ENCODE peak calls at places on chromosomes 6 and 20, in five cellular contexts. I is lung; H is HCT116; L is fibroblast of mammary gland; K is activated CD8-positive, alpha-beta T cell treated with anti-CD3 and anti-CD28 coated beads for 36 hours. E is an unnamed sample.

GRCh38 chr20:54084727-54085368 is 14.5 kb upstream of the BCAS1 start:
- DNase-seq in L (no peak), K (no peak), I (no peak), H (no peak), E (no peak)

GRCh38 chr6:69294407-69294806 is 502.4 kb downstream of the LMBRD1 start:
- DNase-seq in L (no peak), H (no peak), K (no peak), I (no peak), E (no peak)

GRCh38 chr20:31837896-31838397 is 7.5 kb downstream of the FOXS1 start:
- DNase-seq in L (peak; percentile 53), K (no peak), H (no peak), I (no peak), E (no peak)

GRCh38 chr20:30985386-30985785 is 272.1 kb upstream of the DEFB115 start:
- DNase-seq in I (no peak), H (no peak), L (no peak), K (no peak), E (peak; percentile 50)

GRCh38 chr20:36507746-36508145 is 33.6 kb upstream of the MYL9 start:
- DNase-seq in L (no peak), H (no peak), I (no peak), K (no peak), E (no peak)

GRCh38 chr6:89589297-89590074 is 49.1 kb downstream of the LYRM2 start:
- DNase-seq in I (no peak), K (no peak), H (no peak), L (no peak), E (no peak)

GRCh38 chr6:169166896-169167580 is 86.6 kb downstream of the THBS2 start:
- DNase-seq in H (no peak), I (no peak), K (no peak), L (no peak), E (no peak)

GRCh38 chr20:9514461-9515210 is at the start of gene LAMP5:
- DNase-seq in K (peak; percentile 12), H (no peak), I (no peak), L (peak; percentile 19), E (peak; percentile 76)

GRCh38 chr20:44644384-44645131 is 6.9 kb downstream of the ADA start:
- DNase-seq in I (no peak), K (peak; percentile 64), H (no peak), L (no peak), E (no peak)

GRCh38 chr6:38493929-38494547 is 145.7 kb downstream of the BTBD9 start:
- DNase-seq in L (peak; percentile 76), K (peak; percentile 92), H (peak; percentile 57), I (peak; percentile 76), E (peak; percentile 78)

GRCh38 chr20:17641520-17641964 is 40.5 kb downstream of the RRBP1 start:
- DNase-seq in I (no peak), L (no peak), H (no peak), K (no peak), E (no peak)

GRCh38 chr6:150410906-150411305 is 42.1 kb downstream of the IYD start:
- DNase-seq in H (no peak), K (no peak), I (no peak), L (no peak), E (no peak)

GRCh38 chr20:1688886-1689538 is 31.4 kb upstream of the SIRPG start:
- DNase-seq in I (no peak), H (no peak), L (no peak), K (peak; percentile 35), E (no peak)

GRCh38 chr6:161740486-161740885 is 466.6 kb upstream of the AGPAT4 start:
- DNase-seq in I (no peak), K (no peak), H (no peak), L (no peak), E (no peak)

GRCh38 chr6:21665436-21666199 is 72.1 kb downstream of the SOX4 start:
- DNase-seq in L (no peak), K (peak; percentile 3), I (no peak), H (no peak), E (no peak)

GRCh38 chr6:139133272-139133671 is 1.6 kb upstream of the HECA start:
- DNase-seq in K (no peak), H (no peak), L (no peak), I (no peak), E (no peak)

GRCh38 chr20:34215711-34216381 is 25.4 kb upstream of the ASIP start:
- DNase-seq in H (peak; percentile 64), K (peak; percentile 77), I (peak; percentile 85), L (peak; percentile 61), E (peak; percentile 89)

GRCh38 chr6:85456782-85457181 is 6.9 kb downstream of the NT5E start:
- DNase-seq in I (no peak), K (no peak), H (no peak), L (no peak), E (no peak)

GRCh38 chr6:46926481-46926880 is 4.7 kb upstream of the ADGRF5 start:
- DNase-seq in I (no peak), H (no peak), L (peak; percentile 46), K (no peak), E (no peak)

GRCh38 chr20:50379049-50379990 is 130.9 kb upstream of the PTPN1 start:
- DNase-seq in K (no peak), L (peak; percentile 91), H (no peak), I (peak; percentile 92), E (no peak)

GRCh38 chr20:11755071-11755881 is 162.4 kb upstream of the BTBD3 start:
- DNase-seq in L (peak; percentile 8), K (no peak), I (no peak), H (no peak), E (no peak)
- TF ChIP-seq CTCF in L (no peak), K (no peak), I (no peak), H (no peak), E (no peak)

GRCh38 chr20:37577972-37578371 is 50.3 kb upstream of the BLCAP start:
- DNase-seq in K (no peak), H (no peak), I (no peak), L (no peak), E (no peak)
- TF ChIP-seq CTCF in K (no peak), H (no peak), I (no peak), L (no peak), E (no peak)

DNA sequence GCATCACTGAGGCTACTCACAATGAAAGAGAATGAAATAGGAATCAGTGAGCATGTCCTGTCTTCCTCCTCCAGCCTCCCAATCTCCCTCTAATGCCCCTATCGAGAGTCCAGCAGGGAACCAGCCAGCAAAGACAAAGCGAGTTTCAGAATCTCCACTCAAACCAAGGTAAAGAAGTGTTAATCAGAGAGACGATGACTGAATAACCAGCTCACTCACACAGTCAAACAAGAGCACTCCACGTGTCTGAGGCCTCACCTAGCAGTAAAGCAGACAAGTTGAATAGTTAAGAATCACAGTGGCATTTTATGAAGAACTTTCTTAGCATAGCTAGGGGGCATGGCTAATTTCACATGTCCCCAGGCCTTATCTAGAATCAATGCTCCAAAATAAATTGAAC is 3.3 kb upstream of the TREM1 start:
- DNase-seq in L (no peak), K (no peak), H (no peak), I (no peak), E (no peak)
- TF ChIP-seq CTCF in L (no peak), K (no peak), H (no peak), I (no peak), E (no peak)

DNA sequence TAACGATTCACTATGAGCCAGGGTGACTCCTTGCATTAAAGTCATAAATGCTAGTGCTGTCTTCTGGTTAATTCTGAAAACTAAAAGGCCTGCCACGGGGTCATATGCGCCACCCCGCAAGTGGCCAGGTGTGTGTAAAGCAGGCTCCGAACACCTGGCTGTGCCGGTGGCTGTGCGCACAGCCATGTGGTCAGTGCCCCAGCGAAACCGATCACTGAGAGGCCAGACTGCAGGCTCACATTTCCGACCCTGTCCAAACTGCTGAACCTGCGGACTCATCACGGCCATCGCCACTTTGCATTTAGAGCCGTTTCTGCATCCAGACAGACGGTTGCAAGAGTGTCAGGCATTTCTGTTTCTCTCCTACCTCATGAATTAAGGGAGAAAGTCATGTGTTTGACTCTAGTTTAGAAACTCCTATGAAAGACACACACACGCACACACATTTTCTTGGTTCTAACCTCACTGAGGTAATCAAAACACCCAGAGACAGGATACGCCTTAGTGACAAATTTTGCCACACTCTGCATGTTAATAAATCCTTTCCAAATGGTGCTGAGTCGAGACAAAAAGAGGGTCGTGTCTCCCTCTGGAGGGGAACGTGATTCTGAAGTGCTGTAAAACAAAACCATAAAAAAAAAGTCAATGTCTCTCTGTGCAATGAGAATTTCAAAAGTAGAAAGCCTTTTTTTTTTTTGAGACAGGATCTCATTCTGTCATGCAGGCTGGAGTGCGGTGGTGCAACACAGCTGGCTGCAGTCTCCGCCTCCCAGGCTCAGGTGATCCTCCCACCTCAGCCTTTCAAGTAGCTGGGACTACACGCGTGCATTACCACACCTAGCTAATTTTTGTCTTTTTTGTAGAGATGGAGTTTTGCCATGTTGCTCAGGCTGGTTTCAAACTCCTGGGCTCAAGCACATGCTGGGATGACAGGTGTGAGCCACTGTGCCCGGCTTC is 31.0 kb upstream of the TCFL5 start:
- DNase-seq in K (peak; percentile 59), L (no peak), I (no peak), H (no peak), E (no peak)
- TF ChIP-seq CTCF in K (no peak), L (no peak), I (no peak), H (no peak), E (no peak)

DNA sequence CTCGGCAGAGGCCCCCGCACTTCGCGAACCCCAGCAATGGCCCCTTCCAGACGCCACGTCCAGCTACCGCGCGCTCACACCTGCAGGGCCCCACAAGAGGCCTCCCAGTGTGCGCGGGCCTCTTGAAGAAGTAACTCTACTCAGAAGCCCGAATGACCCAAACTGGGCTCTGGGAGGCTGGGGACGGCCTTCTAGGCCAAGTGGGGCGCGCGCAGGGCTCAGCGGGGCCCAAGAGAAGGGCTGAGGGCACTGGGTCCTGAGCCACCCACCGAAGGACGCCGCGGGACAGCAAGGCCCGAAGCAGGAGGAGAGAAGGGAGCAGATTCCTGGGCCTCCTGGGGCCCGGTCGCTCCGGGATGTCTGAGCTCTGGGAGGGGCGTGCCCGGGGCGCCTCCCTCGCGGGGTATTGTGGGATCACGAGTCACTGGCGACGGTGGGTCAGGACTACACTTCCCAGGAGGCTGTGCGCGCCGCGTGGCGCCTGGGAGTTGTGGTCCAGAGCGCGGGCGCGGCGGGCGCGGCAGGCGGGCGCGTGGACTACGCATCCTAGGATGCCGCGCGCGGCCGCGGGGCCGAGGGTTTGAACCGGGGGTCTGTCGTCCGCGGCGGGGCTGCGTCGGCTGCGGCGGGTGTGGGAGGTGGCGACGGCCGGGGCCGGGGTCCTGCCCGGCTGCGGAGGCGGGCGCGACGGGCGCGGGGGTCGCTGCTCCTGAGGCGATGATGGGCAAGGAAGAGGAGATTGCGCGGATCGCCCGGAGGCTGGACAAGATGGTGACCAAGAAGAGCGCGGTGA is at the start of gene TCEA2:
- DNase-seq in I (peak; percentile 98), L (peak; percentile 95), K (peak; percentile 98), H (peak; percentile 82), E (peak; percentile 97)
- TF ChIP-seq CTCF in I (no peak), L (no peak), K (no peak), H (no peak), E (no peak)

GRCh38 chr6:142735182-142735581 is 209.8 kb downstream of the HIVEP2 start:
- DNase-seq in L (peak; percentile 26), H (no peak), I (no peak), K (no peak), E (no peak)
- TF ChIP-seq CTCF in L (no peak), H (no peak), I (no peak), K (no peak), E (no peak)

GRCh38 chr6:3058957-3059356 is 9.3 kb upstream of the RIPK1 start:
- DNase-seq in K (no peak), H (no peak), L (no peak), I (no peak), E (no peak)

GRCh38 chr6:3063733-3064700 is 4.3 kb upstream of the RIPK1 start:
- DNase-seq in I (peak; percentile 96), K (peak; percentile 93), H (peak; percentile 86), L (peak; percentile 90), E (peak; percentile 89)

GRCh38 chr6:3057063-3057462 is 11.2 kb upstream of the RIPK1 start:
- DNase-seq in K (no peak), I (no peak), H (no peak), L (no peak), E (no peak)

GRCh38 chr6:3061501-3061941 is 6.8 kb upstream of the RIPK1 start:
- DNase-seq in H (no peak), I (no peak), K (peak; percentile 41), L (peak; percentile 53), E (no peak)
- TF ChIP-seq CTCF in H (peak; percentile 29), I (no peak), K (no peak), L (peak; percentile 18), E (no peak)

E was measured in type B pancreatic cell.